ENCODE peak calls at places on chromosomes 3 and 15, in seven cellular contexts. K is anterior cingulate cortex; E is C1 segment of cervical spinal cord; A is neural progenitor cell; B is HT-29; W is activated CD8-positive, alpha-beta memory T cell treated with anti-CD3 and anti-CD28 coated beads, Interleukin-2, amount 10 ng/mL, durations not matched to agents 7 days and 5 days; H is SW480. L is an unnamed sample.

GRCh38 chr3:157294953-157295352 is 135.0 kb upstream of the CCNL1 start:
- DNase-seq in A (no peak), E (no peak), W (no peak), B (no peak), K (no peak), H (no peak), L (no peak)

GRCh38 chr3:112002458-112002971 is 3.8 kb downstream of the TAGLN3 start:
- DNase-seq in W (no peak), A (no peak), K (peak), E (no peak), H (no peak), B (no peak), L (no peak)

GRCh38 chr3:81502251-81502650 is 259.2 kb downstream of the GBE1 start:
- DNase-seq in E (no peak), W (no peak), B (no peak), H (no peak), K (no peak), A (no peak), L (no peak)

GRCh38 chr3:9727041-9727595 is 4.4 kb upstream of the BRPF1 start:
- DNase-seq in B (peak), E (no peak), H (peak), K (no peak), W (peak), A (peak), L (no peak)

GRCh38 chr3:23341147-23341838 is 138.2 kb downstream of the UBE2E2 start:
- DNase-seq in K (no peak), B (no peak), H (no peak), A (no peak), W (no peak), E (no peak), L (no peak)

GRCh38 chr15:55250951-55251350 is 38.7 kb downstream of the RAB27A start:
- DNase-seq in A (no peak), H (no peak), W (no peak), B (no peak), K (no peak), E (no peak), L (no peak)

GRCh38 chr3:108283006-108283405 is 13.3 kb upstream of the HHLA2 start:
- DNase-seq in K (no peak), E (no peak), W (no peak), H (no peak), B (no peak), A (no peak), L (no peak)

GRCh38 chr15:99474981-99475753 is 90.6 kb upstream of the MEF2A start:
- DNase-seq in H (no peak), A (no peak), W (no peak), E (no peak), B (no peak), K (no peak), L (no peak)

GRCh38 chr3:120432105-120432860 is 18.5 kb downstream of the FSTL1 start:
- DNase-seq in A (peak), B (no peak), W (no peak), E (no peak), H (no peak), K (no peak), L (no peak)

GRCh38 chr15:100340721-100341661 is 784 bp downstream of the ADAMTS17 start:
- DNase-seq in E (no peak), H (peak), W (no peak), K (no peak), B (no peak), A (peak), L (no peak)

GRCh38 chr3:52650437-52650836 is 35.3 kb downstream of the PBRM1 start:
- DNase-seq in H (no peak), E (no peak), A (no peak), K (no peak), B (no peak), W (no peak), L (no peak)